ENCODE peak calls at places on chromosomes 12 and 14, in four cellular contexts. O is lung microvascular endothelial cell, N is hypothalamus, U is HFFc6. E is an unnamed sample.

GRCh38 chr12:9597365-9597764 is 10.4 kb downstream of the KLRB1 start:
- DNase-seq in O (no peak), N (no peak), U (no peak), E (no peak)

GRCh38 chr14:77547512-77547911 is 48.9 kb upstream of the ISM2 start:
- DNase-seq in O (no peak), N (no peak), U (no peak), E (no peak)

GRCh38 chr12:3117628-3118027 is 40.4 kb downstream of the TSPAN9 start:
- DNase-seq in O (peak; percentile 52), N (no peak), U (peak; percentile 89), E (no peak)

GRCh38 chr14:103100281-103101121 is 6.0 kb downstream of the EXOC3L4 start:
- DNase-seq in O (no peak), N (no peak), U (no peak), E (no peak)

GRCh38 chr12:55760663-55761062 is 17.7 kb downstream of the GDF11 start:
- DNase-seq in O (no peak), N (no peak), U (no peak), E (no peak)

GRCh38 chr12:2819810-2820209 is 7.3 kb downstream of the ITFG2 start:
- DNase-seq in O (no peak), N (no peak), U (no peak), E (no peak)

GRCh38 chr14:73789996-73790581 is 61.5 kb upstream of the PTGR2 start:
- DNase-seq in O (peak; percentile 96), N (no peak), U (peak; percentile 96), E (peak; percentile 70)

GRCh38 chr14:53367631-53368030 is 214.5 kb upstream of the DDHD1 start:
- DNase-seq in O (peak; percentile 2), N (no peak), U (no peak), E (no peak)

GRCh38 chr12:1197264-1198018 is 206.4 kb downstream of the ERC1 start:
- DNase-seq in O (no peak), N (no peak), U (peak; percentile 39), E (no peak)

GRCh38 chr12:94571556-94571955 is 78.8 kb downstream of the TMCC3 start:
- DNase-seq in O (peak; percentile 99), N (no peak), U (no peak), E (no peak)

GRCh38 chr14:101557811-101558738 is 3.2 kb upstream of the DIO3 start:
- DNase-seq in O (no peak), N (no peak), U (no peak), E (no peak)

GRCh38 chr14:89123851-89124250 is 293.2 kb downstream of the FOXN3 start:
- DNase-seq in O (no peak), N (no peak), U (no peak), E (no peak)

GRCh38 chr14:52052289-52052943 is 16.4 kb downstream of the NID2 start:
- DNase-seq in O (no peak), N (no peak), U (peak; percentile 81), E (no peak)

GRCh38 chr14:54591461-54592245 is 24.7 kb downstream of the SAMD4A start:
- DNase-seq in O (no peak), N (no peak), U (no peak), E (no peak)

GRCh38 chr14:21768116-21768874 is 94.7 kb upstream of the OR4E1 start:
- DNase-seq in O (peak; percentile 29), N (no peak), U (no peak), E (no peak)

GRCh38 chr14:61147898-61148549 is 133.1 kb downstream of the TMEM30B start:
- DNase-seq in O (peak; percentile 99), N (no peak), U (peak; percentile 55), E (peak; percentile 39)

GRCh38 chr14:35400707-35401421 is 3.7 kb downstream of the NFKBIA start:
- DNase-seq in O (peak; percentile 77), N (no peak), U (no peak), E (no peak)

GRCh38 chr12:2845280-2845679 is 10.4 kb upstream of the NRIP2 start:
- DNase-seq in O (peak; percentile 86), N (no peak), U (peak; percentile 19), E (no peak)

GRCh38 chr12:99130808-99131538 is 485.9 kb downstream of the APAF1 start:
- DNase-seq in O (no peak), N (no peak), U (no peak), E (no peak)

E was measured in anterior cingulate cortex.